ENCODE peak calls at places on chromosomes 4 and X, in five cellular contexts. P, N, F, U and T are unnamed samples.

GRCh38 chr4:120517966-120518365 is 404.6 kb downstream of the PRDM5 start:
- DNase-seq in P (no peak), N (peak), F (no peak), U (no peak), T (peak)

GRCh38 chrX:49276671-49277519 is 7.3 kb downstream of the PPP1R3F start:
- DNase-seq in P (no peak), N (peak), F (peak), U (no peak), T (peak)

GRCh38 chr4:169225058-169225751 is 45.6 kb downstream of the SH3RF1 start:
- DNase-seq in P (peak), N (peak), F (peak), U (no peak), T (peak)

GRCh38 chr4:39237179-39237578 is 54.9 kb downstream of the WDR19 start:
- DNase-seq in P (no peak), N (no peak), F (no peak), U (no peak), T (no peak)

GRCh38 chrX:121128946-121129345 is 81.5 kb downstream of the GLUD2 start:
- DNase-seq in P (no peak), N (no peak), F (no peak), U (no peak), T (no peak)

GRCh38 chr4:7434766-7435150 is at the start of gene PSAPL1:
- DNase-seq in P (no peak), N (peak), F (no peak), U (no peak), T (peak)

GRCh38 chrX:29728639-29729038 is 486.7 kb upstream of the MAGEB2 start:
- DNase-seq in P (no peak), N (no peak), F (no peak), U (no peak), T (peak)

GRCh38 chrX:37603938-37604409 is 32.5 kb downstream of the LANCL3 start:
- DNase-seq in P (no peak), N (no peak), F (peak), U (peak), T (no peak)

GRCh38 chr4:16011173-16011572 is 48.2 kb upstream of the FGFBP2 start:
- DNase-seq in P (no peak), N (no peak), F (no peak), U (no peak), T (no peak)